ENCODE peak calls at places on chromosomes 5 and 9, in eight cellular contexts. D is omental fat pad; P is WERI-Rb-1; M is tibial artery; U is CD4-positive, alpha-beta T cell; O is sigmoid colon; C is bronchial epithelial cell; F is SK-N-SH. N is an unnamed sample.

GRCh38 chr5:157459715-157460599 is at the start of gene NIPAL4:
- DNase-seq in D (no peak), P (no peak), M (no peak), U (no peak), O (peak; percentile 76), C (no peak), F (peak; percentile 77), N (peak; percentile 50)

GRCh38 chr5:113678924-113679575 is 165.6 kb downstream of the YTHDC2 start:
- DNase-seq in D (no peak), P (peak; percentile 46), M (no peak), U (no peak), O (no peak), C (peak; percentile 49), F (peak; percentile 39), N (peak; percentile 57)

GRCh38 chr5:151721812-151722391 is 35.2 kb upstream of the SPARC start:
- DNase-seq in D (no peak), P (no peak), M (no peak), U (no peak), O (no peak), C (peak; percentile 52), F (no peak), N (no peak)

GRCh38 chr5:179301376-179301775 is 43.9 kb downstream of the ADAMTS2 start:
- DNase-seq in D (no peak), P (no peak), M (no peak), U (no peak), O (peak; percentile 33), C (no peak), F (no peak), N (no peak)

GRCh38 chr9:133823189-133824105 is 85.3 kb upstream of the SARDH start:
- DNase-seq in D (no peak), P (no peak), M (no peak), U (no peak), O (no peak), C (no peak), F (no peak), N (no peak)

GRCh38 chr5:178231736-178232123 is 872 bp downstream of the PHYKPL start:
- DNase-seq in D (no peak), P (no peak), M (peak; percentile 72), U (no peak), O (no peak), C (no peak), F (no peak), N (no peak)

GRCh38 chr9:132210472-132211145 is 48.8 kb downstream of the NTNG2 start:
- DNase-seq in D (no peak), P (no peak), M (no peak), U (no peak), O (no peak), C (peak; percentile 92), F (no peak), N (no peak)

GRCh38 chr9:113798062-113799030 is 77.8 kb upstream of the ZNF618 start:
- DNase-seq in D (no peak), P (no peak), M (no peak), U (no peak), O (no peak), C (no peak), F (no peak), N (no peak)

GRCh38 chr5:73564644-73565165 is 734 bp downstream of the ANKRA2 start:
- DNase-seq in D (no peak), P (no peak), M (no peak), U (no peak), O (no peak), C (no peak), F (peak; percentile 22), N (no peak)

GRCh38 chr5:101678494-101679193 is 617.4 kb downstream of the SLCO4C1 start:
- DNase-seq in D (peak; percentile 69), P (peak; percentile 78), M (no peak), U (peak; percentile 35), O (peak; percentile 64), C (peak; percentile 45), F (peak; percentile 43), N (peak; percentile 84)

GRCh38 chr9:96331236-96331947 is 29.4 kb upstream of the HSD17B3 start:
- DNase-seq in D (no peak), P (no peak), M (no peak), U (no peak), O (no peak), C (peak; percentile 78), F (no peak), N (no peak)

GRCh38 chr9:99169086-99169485 is 52.7 kb downstream of the ALG2 start:
- DNase-seq in D (no peak), P (no peak), M (no peak), U (no peak), O (no peak), C (no peak), F (no peak), N (no peak)

GRCh38 chr5:91384671-91385430 is 1.7 kb upstream of the ARRDC3 start:
- DNase-seq in D (no peak), P (peak; percentile 61), M (no peak), U (no peak), O (no peak), C (peak; percentile 94), F (peak; percentile 73), N (peak; percentile 43)

GRCh38 chr5:14156611-14157493 is 13.7 kb downstream of the TRIO start:
- DNase-seq in D (no peak), P (no peak), M (no peak), U (no peak), O (no peak), C (peak; percentile 98), F (peak; percentile 45), N (no peak)

GRCh38 chr5:160398806-160399205 is 1.0 kb downstream of the FAM200C start:
- DNase-seq in D (no peak), P (no peak), M (no peak), U (no peak), O (no peak), C (no peak), F (no peak), N (no peak)

GRCh38 chr5:74543162-74543995 is 97.1 kb downstream of the ENC1 start:
- DNase-seq in D (no peak), P (peak; percentile 35), M (no peak), U (no peak), O (no peak), C (peak; percentile 93), F (peak; percentile 15), N (peak; percentile 39)

GRCh38 chr5:13648822-13649221 is 295.7 kb downstream of the DNAH5 start:
- DNase-seq in D (no peak), P (no peak), M (no peak), U (no peak), O (no peak), C (no peak), F (no peak), N (no peak)

GRCh38 chr5:13567819-13568218 is 376.7 kb downstream of the DNAH5 start:
- DNase-seq in D (no peak), P (no peak), M (no peak), U (no peak), O (no peak), C (peak; percentile 97), F (no peak), N (no peak)

GRCh38 chr5:67774153-67774552 is 441.4 kb upstream of the PIK3R1 start:
- DNase-seq in D (no peak), P (no peak), M (no peak), U (no peak), O (no peak), C (no peak), F (no peak), N (no peak)

GRCh38 chr5:134561871-134562296 is 36.4 kb downstream of the JADE2 start:
- DNase-seq in D (no peak), P (peak; percentile 46), M (no peak), U (no peak), O (no peak), C (peak; percentile 26), F (peak; percentile 49), N (peak; percentile 42)
- TF ChIP-seq CTCF in D (no peak), P (peak; percentile 66), M (no peak), U (no peak), O (no peak), C (peak; percentile 38), F (peak; percentile 61), N (peak; percentile 41)

GRCh38 chr5:149724130-149724850 is 5.8 kb upstream of the PPARGC1B start:
- DNase-seq in D (no peak), P (no peak), M (no peak), U (no peak), O (no peak), C (no peak), F (no peak), N (no peak)
- TF ChIP-seq CTCF in D (no peak), P (no peak), M (no peak), U (no peak), O (no peak), C (no peak), F (no peak), N (no peak)

GRCh38 chr5:173885481-173886010 is 2.6 kb upstream of the CPEB4 start:
- DNase-seq in D (no peak), P (no peak), M (no peak), U (no peak), O (no peak), C (no peak), F (no peak), N (no peak)
- TF ChIP-seq CTCF in D (no peak), P (no peak), M (no peak), U (no peak), O (no peak), C (no peak), F (no peak), N (no peak)

DNA sequence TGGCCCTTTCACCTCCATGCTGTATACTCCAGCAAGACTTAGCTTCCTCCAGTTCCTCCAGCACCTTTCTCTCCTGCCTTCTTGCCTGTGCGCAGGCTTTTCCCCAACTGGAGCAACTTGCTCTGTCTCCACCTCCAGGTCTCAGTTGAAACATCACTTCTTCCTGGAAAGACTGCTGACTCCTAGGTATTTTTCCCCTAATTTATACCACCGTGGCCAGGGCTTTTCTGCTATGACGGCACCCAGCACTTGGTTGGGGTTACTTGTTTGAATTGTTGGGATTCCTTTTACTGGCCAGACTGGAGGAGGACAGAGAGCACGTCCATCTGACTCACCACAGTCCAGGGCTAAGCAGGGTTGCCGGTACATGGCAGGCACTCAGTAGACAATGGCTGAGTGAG is 67.5 kb downstream of the KCNIP1 start:
- DNase-seq in D (no peak), P (no peak), M (no peak), U (no peak), O (no peak), C (peak; percentile 21), F (no peak), N (no peak)
- TF ChIP-seq CTCF in D (no peak), P (no peak), M (no peak), U (no peak), O (no peak), C (no peak), F (no peak), N (no peak)

DNA sequence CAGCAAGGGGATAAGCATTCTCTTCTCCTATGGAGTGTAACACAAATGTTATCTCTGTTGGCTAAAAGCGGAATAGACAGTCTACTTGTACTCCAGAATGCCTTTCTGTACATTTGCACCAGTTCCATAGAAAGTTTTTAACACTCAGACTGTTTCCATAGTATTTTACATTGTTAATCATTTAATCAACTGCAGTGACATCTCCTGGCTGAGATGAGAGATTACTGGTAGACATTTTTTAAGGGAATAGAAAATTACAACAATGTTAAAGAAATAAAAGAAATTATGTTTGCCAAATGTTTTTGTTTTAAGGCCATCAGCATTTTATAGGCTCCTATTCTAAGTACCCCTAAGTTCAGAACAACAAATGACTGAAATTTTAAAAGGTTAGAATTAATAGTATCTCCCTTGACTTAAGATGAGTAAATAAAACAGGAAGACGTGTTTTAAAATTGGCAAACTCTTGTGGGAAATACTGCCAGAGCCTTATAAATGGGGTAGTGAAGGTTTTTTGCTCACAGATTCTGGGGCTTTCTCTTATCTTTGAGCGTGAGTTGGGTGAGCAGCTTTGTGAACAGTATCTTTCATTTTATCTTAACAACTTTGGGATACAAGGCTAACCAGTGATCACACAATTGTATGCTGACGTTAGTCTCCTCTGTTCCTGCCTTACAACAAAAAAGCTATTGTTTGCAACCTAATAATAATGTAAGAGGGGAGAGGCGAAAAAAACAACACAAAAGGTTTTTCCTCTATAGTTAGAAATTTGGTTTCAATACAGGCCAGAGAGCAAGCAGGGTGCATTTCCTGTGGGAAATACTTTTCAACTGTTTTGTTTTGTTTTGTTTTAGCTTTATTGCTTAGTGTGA is 294.4 kb downstream of the FBXL7 start:
- DNase-seq in D (no peak), P (no peak), M (no peak), U (no peak), O (no peak), C (peak; percentile 13), F (peak; percentile 26), N (no peak)
- TF ChIP-seq CTCF in D (no peak), P (no peak), M (peak; percentile 46), U (no peak), O (no peak), C (no peak), F (peak; percentile 62), N (no peak)